ENCODE peak calls at places on chromosome 15, in four cellular contexts. D, K, B and R are unnamed samples. For H3K4me1 and H3K9me3, the result is how much of the 10 kb centered on the place peaks cover.

GRCh38 chr15:37931868-37932267 is 2.6 kb upstream of the TMCO5A start:
- DNase-seq in D (no peak), B (no peak), K (peak), R (no peak)

GRCh38 chr15:28978011-28978378 is 92.2 kb downstream of the APBA2 start:
- DNase-seq in D (no peak), K (no peak), B (no peak), R (no peak)

GRCh38 chr15:99953886-99954285 is 220.6 kb upstream of the LYSMD4 start:
- DNase-seq in D (no peak), B (no peak), K (no peak), R (no peak)

GRCh38 chr15:98997755-98998154 is 9.8 kb downstream of the PGPEP1L start:
- DNase-seq in D (no peak), B (no peak), K (no peak), R (no peak)

GRCh38 chr15:46014532-46014931 is 379.7 kb downstream of the SQOR start:
- DNase-seq in B (no peak), K (no peak), D (no peak), R (no peak)

GRCh38 chr15:67834593-67835348 is 5.1 kb downstream of the RNU6-1 start:
- DNase-seq in D (no peak), K (no peak), B (no peak), R (peak)

GRCh38 chr15:91228391-91228790 is 128.3 kb downstream of the SV2B start:
- DNase-seq in K (no peak), D (no peak), B (no peak), R (no peak)

GRCh38 chr15:60372223-60372622 is 25.6 kb downstream of the ANXA2 start:
- DNase-seq in K (no peak), D (no peak), B (no peak), R (no peak)

GRCh38 chr15:32718082-32718821 is 448 bp downstream of the GREM1 start:
- DNase-seq in B (no peak), K (peak), D (no peak), R (no peak)

GRCh38 chr15:45351229-45351628 is 27.1 kb downstream of the GATM start:
- DNase-seq in K (peak), D (no peak), B (no peak), R (no peak)

GRCh38 chr15:101242160-101242998 is 9.5 kb downstream of the CHSY1 start:
- DNase-seq in D (no peak), B (no peak), K (peak), R (peak)

GRCh38 chr15:27686376-27686775 is 412.7 kb downstream of the OCA2 start:
- DNase-seq in D (no peak), K (no peak), B (no peak), R (no peak)

GRCh38 chr15:70358871-70359647 is 261.3 kb upstream of the TLE3 start:
- DNase-seq in D (no peak), B (no peak), K (no peak), R (no peak)

GRCh38 chr15:58478579-58478978 is 46.8 kb downstream of the LIPC start:
- DNase-seq in B (no peak), K (no peak), D (no peak), R (no peak)
- H3K4me1 ChIP-seq in B (under half), K (under half), D (under half), R (under half)

DNA sequence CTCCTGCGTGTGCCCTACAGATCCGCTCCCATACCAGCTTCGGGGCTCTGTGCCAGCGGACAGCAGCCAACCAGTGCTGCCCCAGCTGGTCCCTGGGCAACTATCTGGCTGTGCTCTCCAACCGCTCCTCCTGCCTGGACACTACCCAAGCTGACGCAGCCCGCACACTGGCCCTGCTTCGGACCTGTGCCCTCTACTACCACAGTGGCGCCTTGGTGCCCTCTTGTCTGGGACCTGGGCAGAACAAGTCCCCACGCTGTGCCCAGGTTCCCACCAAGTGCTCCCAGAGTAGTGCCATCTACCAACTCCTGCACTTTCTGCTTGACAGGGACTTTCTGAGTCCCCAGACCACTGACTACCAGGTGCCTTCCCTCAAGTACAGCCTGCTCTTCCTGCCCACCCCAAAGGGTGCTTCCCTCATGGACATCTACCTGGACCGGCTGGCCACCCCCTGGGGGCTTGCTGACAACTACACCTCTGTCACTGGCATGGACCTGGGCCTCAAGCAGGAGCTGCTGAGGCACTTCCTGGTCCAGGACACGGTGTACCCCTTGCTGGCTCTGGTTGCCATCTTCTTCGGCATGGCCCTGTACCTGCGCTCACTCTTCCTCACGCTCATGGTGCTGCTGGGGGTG is 9.1 kb downstream of the DISP2 start:
- DNase-seq in B (no peak), K (no peak), D (peak), R (peak)
- H3K9me3 ChIP-seq in B (under half), K (under half), D (under half), R (under half)

GRCh38 chr15:58342508-58342907 is 89.3 kb upstream of the LIPC start:
- DNase-seq in B (no peak), D (no peak), K (no peak), R (no peak)
- H3K4me3 ChIP-seq in B (no peak), D (no peak), K (no peak), R (no peak)

GRCh38 chr15:25862469-25863066 is 559 bp downstream of the ATP10A start:
- DNase-seq in B (no peak), K (peak), D (no peak), R (no peak)

GRCh38 chr15:25859838-25860645 is 3.1 kb downstream of the ATP10A start:
- DNase-seq in D (no peak), K (peak), B (no peak), R (no peak)

GRCh38 chr15:25858952-25859760 is 4.0 kb downstream of the ATP10A start:
- DNase-seq in K (no peak), B (no peak), D (no peak), R (no peak)

GRCh38 chr15:25862087-25862468 is 1.0 kb downstream of the ATP10A start:
- DNase-seq in K (peak), B (no peak), D (no peak), R (no peak)

DNA sequence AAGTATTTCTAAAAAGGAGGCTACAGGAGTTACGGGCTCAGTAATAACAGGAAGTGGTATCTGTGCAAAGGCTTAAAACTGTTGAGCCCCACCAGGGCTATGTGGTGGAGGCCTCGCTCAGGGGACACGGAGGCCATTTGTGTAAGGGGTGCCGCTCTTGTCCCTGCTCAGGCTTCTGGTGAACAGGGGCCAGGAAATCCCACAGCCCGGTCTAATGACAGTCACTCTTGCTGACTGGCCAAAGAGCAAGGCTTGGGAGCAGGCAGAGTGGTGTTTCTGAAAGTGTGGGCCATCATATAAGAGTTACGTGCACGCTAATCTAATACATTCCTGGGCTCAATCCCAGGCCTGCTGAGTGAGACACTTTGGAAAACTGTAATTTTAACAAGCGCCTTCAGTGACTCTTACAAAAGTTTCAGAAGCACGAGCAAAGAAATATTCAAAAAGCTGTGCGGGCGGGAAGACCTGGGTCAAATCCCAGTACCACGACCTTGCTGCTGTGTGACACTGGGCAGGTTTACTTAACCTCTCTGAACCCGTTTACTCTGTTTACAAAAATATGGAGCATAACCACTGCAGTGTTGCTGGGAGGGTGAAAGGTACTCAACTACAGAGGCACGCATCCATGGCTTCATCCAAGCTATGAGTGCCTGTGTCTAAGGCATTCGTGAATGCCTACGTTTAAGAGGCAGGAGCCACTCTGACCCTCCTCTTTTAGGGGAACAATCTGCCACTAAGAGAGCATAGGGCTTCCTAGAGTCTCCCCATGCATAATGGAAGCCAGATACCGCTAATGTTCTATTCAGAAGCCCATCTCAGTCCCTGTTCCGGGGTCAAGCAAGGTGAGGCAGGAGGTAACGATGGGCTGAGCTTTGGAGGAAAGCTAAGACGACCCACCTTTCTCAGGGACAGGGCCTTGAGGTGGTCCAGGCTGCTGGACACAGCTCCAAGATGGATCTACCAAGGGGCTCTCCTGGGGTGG is 2.0 kb downstream of the ATP10A start:
- DNase-seq in D (no peak), B (no peak), K (no peak), R (peak)
- H3K4me1 ChIP-seq in D (under half), B (under half), K (under half), R (under half)

GRCh38 chr15:25188551-25189101 is 233.8 kb downstream of the SNRPN start:
- DNase-seq in D (no peak), B (no peak), K (no peak), R (no peak)

GRCh38 chr15:25188051-25188450 is 233.3 kb downstream of the SNRPN start:
- DNase-seq in D (no peak), B (no peak), K (no peak), R (no peak)

GRCh38 chr15:25189551-25189950 is 234.8 kb downstream of the SNRPN start:
- DNase-seq in B (no peak), K (no peak), D (no peak), R (no peak)

GRCh38 chr15:25186906-25187645 is 232.3 kb downstream of the SNRPN start:
- DNase-seq in B (no peak), K (no peak), D (no peak), R (no peak)

GRCh38 chr15:25192651-25193050 is 237.9 kb downstream of the SNRPN start:
- DNase-seq in K (no peak), B (no peak), D (no peak), R (no peak)
- H3K9me3 ChIP-seq in K (under half), B (under half), D (under half), R (under half)

GRCh38 chr15:64740361-64741170 is 34.8 kb downstream of the RBPMS2 start:
- DNase-seq in B (peak), D (no peak), K (peak), R (no peak)
- H3K4me3 ChIP-seq in B (no peak), D (no peak), K (no peak), R (peak)

GRCh38 chr15:89113263-89113662 is 25.0 kb downstream of the ABHD2 start:
- DNase-seq in K (no peak), D (no peak), B (no peak), R (no peak)
- H3K4me1 ChIP-seq in K (under half), D (half or more), B (under half), R (under half)

DNA sequence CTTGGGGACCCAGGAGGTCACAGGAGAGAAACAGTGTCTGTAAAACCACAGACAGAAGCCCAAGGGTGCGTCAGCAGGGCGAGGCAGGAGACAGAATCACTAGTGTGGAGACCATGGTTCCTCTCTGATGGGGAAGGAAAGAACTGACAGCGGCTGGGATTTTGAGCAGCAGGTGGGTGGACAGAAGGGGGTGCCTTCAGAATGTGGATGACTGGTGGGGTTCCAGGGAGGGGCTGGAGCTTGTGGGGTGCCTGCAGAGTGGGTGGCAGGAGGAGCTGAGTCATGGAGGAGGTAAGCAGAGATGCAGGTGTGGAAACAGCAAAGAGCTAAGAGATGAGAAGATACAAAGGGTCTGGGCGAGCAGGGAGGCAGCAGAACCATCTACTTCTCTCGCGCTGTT is 124.2 kb downstream of the GABRB3 start:
- DNase-seq in D (no peak), B (no peak), K (no peak), R (no peak)
- H3K9me3 ChIP-seq in D (under half), B (under half), K (under half), R (under half)

DNA sequence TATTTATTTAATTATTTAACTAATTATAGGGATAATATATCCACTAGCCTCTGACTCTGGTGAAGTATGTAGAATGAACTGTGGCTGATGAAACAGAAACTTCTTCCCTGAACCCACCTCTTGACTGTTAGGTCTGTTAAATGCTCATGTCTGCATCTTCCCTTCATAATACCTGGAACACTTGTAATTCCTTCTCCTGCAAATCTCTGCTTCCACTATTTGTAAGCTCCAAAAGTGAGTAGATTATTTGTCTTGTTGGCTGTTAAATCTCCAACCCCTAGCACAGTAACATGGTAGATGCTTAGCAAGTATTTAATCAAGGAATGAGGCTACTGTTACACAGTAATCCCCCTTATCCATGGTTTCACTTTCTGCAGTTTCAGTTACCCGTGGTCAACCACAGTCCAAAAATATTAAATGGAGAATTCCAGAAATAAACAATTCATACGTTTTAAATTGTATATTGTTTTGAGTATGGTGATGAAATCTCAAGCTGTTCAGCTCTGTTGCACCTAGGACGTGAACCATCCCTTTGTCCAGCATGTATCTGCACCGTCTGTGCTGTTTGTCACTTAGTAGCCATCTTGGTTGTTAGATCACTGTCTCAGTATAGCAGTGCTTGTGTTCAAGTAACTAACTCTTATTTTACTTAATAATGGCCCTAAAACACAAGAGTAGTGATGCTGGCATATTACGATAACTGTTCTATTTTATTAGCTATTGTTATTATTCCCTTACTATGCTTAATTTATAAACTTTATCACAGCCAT is 5.7 kb downstream of the TTBK2 start:
- DNase-seq in K (no peak), D (no peak), B (no peak), R (no peak)
- H3K4me3 ChIP-seq in K (no peak), D (no peak), B (no peak), R (no peak)

GRCh38 chr15:85499498-85499897 is 119.1 kb downstream of the AKAP13 start:
- DNase-seq in K (no peak), B (no peak), D (no peak), R (no peak)
- H3K4me1 ChIP-seq in K (under half), B (under half), D (under half), R (under half)